ENCODE peak calls at places on chromosomes 4 and X, in ten cellular contexts. One of them, this sample, is unnamed.

GRCh38 chr4:48462363-48462762 is 20.8 kb upstream of the SLC10A4 start:
- DNase-seq in HCT116: no peak
- DNase-seq in upper lobe of right lung: no peak
- DNase-seq in heart right ventricle: no peak
- DNase-seq in substantia nigra: no peak
- DNase-seq in adrenal gland: no peak
- DNase-seq in psoas muscle: no peak
- DNase-seq in transverse colon: no peak
- DNase-seq in hepatocyte: no peak
- DNase-seq in IMR-90: no peak
- DNase-seq in this sample: no peak

GRCh38 chr4:957231-957580 is 16.2 kb downstream of the DGKQ start:
- DNase-seq in transverse colon: no peak
- DNase-seq in psoas muscle: peak; percentile 31
- DNase-seq in upper lobe of right lung: peak; percentile 61
- DNase-seq in IMR-90: no peak
- DNase-seq in substantia nigra: no peak
- DNase-seq in hepatocyte: no peak
- DNase-seq in heart right ventricle: no peak
- DNase-seq in adrenal gland: peak; percentile 4
- DNase-seq in HCT116: no peak
- DNase-seq in this sample: no peak

GRCh38 chr4:156594619-156595018 is 377.0 kb downstream of the PDGFC start:
- DNase-seq in substantia nigra: no peak
- DNase-seq in heart right ventricle: peak; percentile 8
- DNase-seq in upper lobe of right lung: no peak
- DNase-seq in IMR-90: no peak
- DNase-seq in HCT116: no peak
- DNase-seq in adrenal gland: peak; percentile 34
- DNase-seq in hepatocyte: peak; percentile 15
- DNase-seq in psoas muscle: peak; percentile 47
- DNase-seq in transverse colon: peak; percentile 25
- DNase-seq in this sample: no peak

GRCh38 chrX:45762699-45763647 is 562.3 kb upstream of the DIPK2B start:
- DNase-seq in adrenal gland: no peak
- DNase-seq in upper lobe of right lung: no peak
- DNase-seq in psoas muscle: no peak
- DNase-seq in transverse colon: no peak
- DNase-seq in hepatocyte: no peak
- DNase-seq in heart right ventricle: no peak
- DNase-seq in IMR-90: no peak
- DNase-seq in substantia nigra: no peak
- DNase-seq in HCT116: no peak
- DNase-seq in this sample: no peak

GRCh38 chr4:57187241-57187640 is 77.1 kb upstream of the IGFBP7 start:
- DNase-seq in substantia nigra: no peak
- DNase-seq in HCT116: no peak
- DNase-seq in psoas muscle: no peak
- DNase-seq in heart right ventricle: no peak
- DNase-seq in adrenal gland: no peak
- DNase-seq in IMR-90: no peak
- DNase-seq in upper lobe of right lung: no peak
- DNase-seq in transverse colon: no peak
- DNase-seq in hepatocyte: no peak
- DNase-seq in this sample: no peak

GRCh38 chr4:41844327-41844726 is 90.9 kb upstream of the TMEM33 start:
- DNase-seq in substantia nigra: no peak
- DNase-seq in hepatocyte: no peak
- DNase-seq in adrenal gland: no peak
- DNase-seq in psoas muscle: no peak
- DNase-seq in heart right ventricle: no peak
- DNase-seq in upper lobe of right lung: no peak
- DNase-seq in IMR-90: no peak
- DNase-seq in transverse colon: no peak
- DNase-seq in HCT116: peak; percentile 27
- DNase-seq in this sample: no peak

GRCh38 chr4:105433421-105433820 is 40.4 kb downstream of the PPA2 start:
- DNase-seq in hepatocyte: no peak
- DNase-seq in psoas muscle: no peak
- DNase-seq in adrenal gland: no peak
- DNase-seq in heart right ventricle: no peak
- DNase-seq in HCT116: no peak
- DNase-seq in IMR-90: no peak
- DNase-seq in upper lobe of right lung: no peak
- DNase-seq in substantia nigra: no peak
- DNase-seq in transverse colon: no peak
- DNase-seq in this sample: no peak

GRCh38 chrX:12225073-12225472 is 86.8 kb downstream of the FRMPD4 start:
- DNase-seq in upper lobe of right lung: no peak
- DNase-seq in psoas muscle: no peak
- DNase-seq in transverse colon: no peak
- DNase-seq in HCT116: no peak
- DNase-seq in substantia nigra: no peak
- DNase-seq in IMR-90: no peak
- DNase-seq in adrenal gland: no peak
- DNase-seq in hepatocyte: no peak
- DNase-seq in heart right ventricle: no peak
- DNase-seq in this sample: no peak

GRCh38 chrX:133880032-133880443 is 105.4 kb downstream of the GPC3 start:
- DNase-seq in adrenal gland: no peak
- DNase-seq in transverse colon: no peak
- DNase-seq in hepatocyte: no peak
- DNase-seq in heart right ventricle: no peak
- DNase-seq in psoas muscle: no peak
- DNase-seq in upper lobe of right lung: no peak
- DNase-seq in substantia nigra: no peak
- DNase-seq in HCT116: no peak
- DNase-seq in IMR-90: no peak
- DNase-seq in this sample: no peak

GRCh38 chrX:110428144-110428543 is 69.5 kb downstream of the RTL9 start:
- DNase-seq in transverse colon: no peak
- DNase-seq in heart right ventricle: no peak
- DNase-seq in psoas muscle: no peak
- DNase-seq in adrenal gland: no peak
- DNase-seq in HCT116: no peak
- DNase-seq in hepatocyte: no peak
- DNase-seq in substantia nigra: no peak
- DNase-seq in upper lobe of right lung: no peak
- DNase-seq in IMR-90: no peak
- DNase-seq in this sample: no peak

DNA sequence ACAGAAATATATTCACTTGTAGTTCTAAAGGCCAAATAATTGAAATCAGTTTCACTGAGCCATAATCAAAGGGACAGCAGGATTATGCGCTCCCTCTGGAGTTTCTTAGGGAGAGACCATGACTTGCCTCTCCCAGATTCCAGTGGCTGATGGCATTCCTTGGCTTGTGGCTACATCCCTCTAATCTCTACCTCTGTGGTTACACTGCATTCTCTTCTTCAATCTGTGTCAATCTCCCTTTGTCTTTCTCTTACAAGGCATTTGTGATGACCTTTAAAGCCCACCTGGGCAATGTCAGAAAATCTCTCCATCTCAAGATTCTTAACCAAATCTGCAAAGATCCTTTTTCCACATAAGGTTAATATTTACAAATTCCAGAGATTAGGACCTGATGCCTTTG is 260.2 kb downstream of the UNC5C start:
- DNase-seq in adrenal gland: no peak
- DNase-seq in transverse colon: no peak
- DNase-seq in upper lobe of right lung: no peak
- DNase-seq in heart right ventricle: no peak
- DNase-seq in substantia nigra: no peak
- DNase-seq in IMR-90: no peak
- DNase-seq in psoas muscle: no peak
- DNase-seq in HCT116: no peak
- DNase-seq in hepatocyte: no peak
- DNase-seq in this sample: no peak
- H3K27ac ChIP-seq in adrenal gland: no peak overlapping the region
- H3K27ac ChIP-seq in transverse colon: no peak overlapping the region
- H3K27ac ChIP-seq in upper lobe of right lung: no peak overlapping the region
- H3K27ac ChIP-seq in heart right ventricle: no peak overlapping the region
- H3K27ac ChIP-seq in substantia nigra: no peak overlapping the region
- H3K27ac ChIP-seq in IMR-90: no peak overlapping the region
- H3K27ac ChIP-seq in psoas muscle: no peak overlapping the region
- H3K27ac ChIP-seq in HCT116: no peak overlapping the region
- H3K27ac ChIP-seq in hepatocyte: no peak overlapping the region
- H3K27ac ChIP-seq in this sample: no peak overlapping the region

DNA sequence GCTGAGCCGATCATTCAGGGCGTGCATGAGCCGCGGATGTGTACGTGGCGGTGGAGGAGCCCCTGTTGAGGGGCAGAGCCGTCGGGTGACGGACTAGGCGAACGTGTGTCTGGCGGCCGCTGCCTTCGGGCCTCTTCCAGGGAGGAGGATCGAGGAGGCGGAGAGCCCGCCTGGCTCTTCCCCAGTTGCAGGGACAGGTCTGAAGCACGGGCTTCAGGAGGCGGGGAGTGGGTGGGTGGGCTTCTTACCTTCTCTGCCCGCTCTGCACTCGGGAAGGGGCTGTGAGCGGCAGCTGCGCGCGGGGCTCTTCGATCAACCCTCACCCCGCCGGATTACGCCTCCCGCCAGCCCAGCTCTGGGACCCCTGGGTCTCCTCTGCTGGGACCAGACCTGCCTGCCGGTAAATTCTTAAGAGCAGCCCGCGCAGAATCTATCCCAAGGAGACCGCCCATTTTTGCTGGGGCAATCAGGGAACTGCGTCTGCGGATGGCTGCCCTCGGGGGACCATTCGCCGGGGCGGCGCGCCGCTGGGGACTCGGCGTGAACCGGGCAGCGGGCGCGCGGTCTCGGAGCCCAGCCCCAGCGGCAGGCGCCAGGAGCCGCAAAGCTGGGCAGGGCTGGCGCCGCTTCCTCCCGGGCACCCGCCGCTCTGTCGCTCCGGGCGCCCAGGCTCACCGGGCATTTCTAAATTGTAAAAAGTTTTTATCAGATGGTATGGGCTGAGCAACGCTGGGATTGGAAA is 4.9 kb downstream of the PLAC8 start:
- DNase-seq in upper lobe of right lung: peak; percentile 78
- DNase-seq in IMR-90: peak; percentile 3
- DNase-seq in adrenal gland: peak; percentile 31
- DNase-seq in heart right ventricle: no peak
- DNase-seq in hepatocyte: peak; percentile 71
- DNase-seq in psoas muscle: peak; percentile 58
- DNase-seq in substantia nigra: no peak
- DNase-seq in transverse colon: peak; percentile 45
- DNase-seq in HCT116: no peak
- DNase-seq in this sample: no peak
- H3K27ac ChIP-seq in upper lobe of right lung: peak overlapping the region; percentile 81
- H3K27ac ChIP-seq in IMR-90: no peak overlapping the region
- H3K27ac ChIP-seq in adrenal gland: peak overlapping the region; percentile 47
- H3K27ac ChIP-seq in heart right ventricle: no peak overlapping the region
- H3K27ac ChIP-seq in hepatocyte: peak overlapping the region; percentile 90
- H3K27ac ChIP-seq in psoas muscle: no peak overlapping the region
- H3K27ac ChIP-seq in substantia nigra: no peak overlapping the region
- H3K27ac ChIP-seq in transverse colon: peak overlapping the region; percentile 87
- H3K27ac ChIP-seq in HCT116: no peak overlapping the region
- H3K27ac ChIP-seq in this sample: peak overlapping the region; percentile 45

GRCh38 chrX:57121162-57121741 is at the start of gene SPIN2B:
- DNase-seq in HCT116: peak; percentile 60
- DNase-seq in psoas muscle: peak; percentile 87
- DNase-seq in transverse colon: peak; percentile 83
- DNase-seq in upper lobe of right lung: peak; percentile 89
- DNase-seq in hepatocyte: peak; percentile 86
- DNase-seq in adrenal gland: peak; percentile 82
- DNase-seq in heart right ventricle: peak; percentile 82
- DNase-seq in substantia nigra: peak; percentile 45
- DNase-seq in IMR-90: peak; percentile 70
- DNase-seq in this sample: peak; percentile 69
- H3K27ac ChIP-seq in HCT116: peak within 1 kb of the TSS; percentile 58
- H3K27ac ChIP-seq in psoas muscle: peak within 1 kb of the TSS; percentile 83
- H3K27ac ChIP-seq in transverse colon: peak within 1 kb of the TSS; percentile 88
- H3K27ac ChIP-seq in upper lobe of right lung: peak within 1 kb of the TSS; percentile 75
- H3K27ac ChIP-seq in hepatocyte: peak within 1 kb of the TSS; percentile 98
- H3K27ac ChIP-seq in adrenal gland: peak within 1 kb of the TSS; percentile 73
- H3K27ac ChIP-seq in heart right ventricle: peak within 1 kb of the TSS; percentile 80
- H3K27ac ChIP-seq in substantia nigra: peak within 1 kb of the TSS; percentile 45
- H3K27ac ChIP-seq in IMR-90: peak within 1 kb of the TSS; percentile 92
- H3K27ac ChIP-seq in this sample: peak within 1 kb of the TSS; percentile 37

GRCh38 chr4:173189117-173189693 is 20.6 kb downstream of the GALNT7 start:
- DNase-seq in hepatocyte: no peak
- DNase-seq in transverse colon: no peak
- DNase-seq in substantia nigra: no peak
- DNase-seq in heart right ventricle: no peak
- DNase-seq in IMR-90: peak; percentile 85
- DNase-seq in upper lobe of right lung: no peak
- DNase-seq in psoas muscle: no peak
- DNase-seq in adrenal gland: no peak
- DNase-seq in HCT116: no peak
- DNase-seq in this sample: no peak

GRCh38 chr4:173181769-173182374 is 13.3 kb downstream of the GALNT7 start:
- DNase-seq in substantia nigra: no peak
- DNase-seq in upper lobe of right lung: no peak
- DNase-seq in heart right ventricle: no peak
- DNase-seq in IMR-90: peak; percentile 80
- DNase-seq in hepatocyte: no peak
- DNase-seq in psoas muscle: no peak
- DNase-seq in adrenal gland: no peak
- DNase-seq in transverse colon: no peak
- DNase-seq in HCT116: peak; percentile 75
- DNase-seq in this sample: no peak

GRCh38 chr4:173188648-173189047 is 20.0 kb downstream of the GALNT7 start:
- DNase-seq in transverse colon: no peak
- DNase-seq in HCT116: no peak
- DNase-seq in upper lobe of right lung: no peak
- DNase-seq in IMR-90: no peak
- DNase-seq in hepatocyte: no peak
- DNase-seq in adrenal gland: no peak
- DNase-seq in psoas muscle: no peak
- DNase-seq in substantia nigra: no peak
- DNase-seq in heart right ventricle: no peak
- DNase-seq in this sample: no peak

GRCh38 chr4:173182403-173182802 is 13.8 kb downstream of the GALNT7 start:
- DNase-seq in substantia nigra: no peak
- DNase-seq in hepatocyte: no peak
- DNase-seq in HCT116: peak; percentile 72
- DNase-seq in heart right ventricle: no peak
- DNase-seq in IMR-90: peak; percentile 88
- DNase-seq in upper lobe of right lung: no peak
- DNase-seq in psoas muscle: no peak
- DNase-seq in transverse colon: no peak
- DNase-seq in adrenal gland: peak; percentile 62
- DNase-seq in this sample: peak; percentile 58

DNA sequence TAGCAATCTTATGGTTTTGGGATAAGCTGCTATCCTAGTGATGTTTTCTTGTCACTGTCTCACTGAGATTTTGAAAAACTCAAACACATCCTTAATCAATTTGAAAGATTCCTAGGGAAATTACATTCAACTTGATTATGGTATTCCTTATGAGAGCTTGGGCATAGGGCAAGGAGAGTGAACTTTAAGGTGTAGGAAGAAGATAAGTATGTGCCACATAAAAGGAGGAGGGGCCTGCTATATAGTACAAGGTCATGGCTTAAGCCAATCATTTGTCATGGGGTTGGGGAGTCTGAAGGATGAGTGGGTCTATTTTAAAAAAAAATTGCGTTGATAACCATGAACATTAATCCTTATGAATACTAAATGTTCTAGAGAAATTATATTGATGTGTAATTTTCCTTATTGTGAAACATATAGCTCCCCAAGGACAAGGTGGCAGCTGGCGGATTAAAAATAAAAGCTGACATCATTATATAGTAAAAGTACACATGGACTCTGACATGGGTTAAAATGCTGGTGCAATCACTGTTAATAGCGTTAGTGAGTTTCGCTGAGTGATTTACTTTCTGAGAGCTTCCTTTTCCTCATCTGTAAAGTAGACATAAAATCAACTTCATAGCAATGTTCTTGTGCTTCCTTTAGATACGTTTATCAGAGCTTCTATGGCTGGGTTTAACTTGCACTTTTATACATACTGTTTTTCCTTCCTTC is 17.4 kb downstream of the GALNT7 start:
- DNase-seq in HCT116: no peak
- DNase-seq in upper lobe of right lung: no peak
- DNase-seq in adrenal gland: no peak
- DNase-seq in substantia nigra: no peak
- DNase-seq in psoas muscle: no peak
- DNase-seq in heart right ventricle: no peak
- DNase-seq in transverse colon: no peak
- DNase-seq in IMR-90: no peak
- DNase-seq in hepatocyte: peak; percentile 52
- DNase-seq in this sample: no peak
- H3K27ac ChIP-seq in HCT116: no peak overlapping the region
- H3K27ac ChIP-seq in upper lobe of right lung: peak overlapping the region; percentile 28
- H3K27ac ChIP-seq in adrenal gland: no peak overlapping the region
- H3K27ac ChIP-seq in substantia nigra: no peak overlapping the region
- H3K27ac ChIP-seq in psoas muscle: no peak overlapping the region
- H3K27ac ChIP-seq in heart right ventricle: no peak overlapping the region
- H3K27ac ChIP-seq in transverse colon: peak overlapping the region; percentile 82
- H3K27ac ChIP-seq in IMR-90: no peak overlapping the region
- H3K27ac ChIP-seq in hepatocyte: peak overlapping the region; percentile 85
- H3K27ac ChIP-seq in this sample: no peak overlapping the region